ENCODE peak calls at places on chromosomes 3 and 15, in five cellular contexts. F is RWPE1, A is vagina, J is AG09309, V is GM10248. X is an unnamed sample.

GRCh38 chr3:16030342-16030741 is 144.1 kb upstream of the GALNT15 start:
- DNase-seq in F (no peak), A (no peak), V (no peak), J (no peak), X (no peak)

GRCh38 chr15:100103828-100104227 is 237.9 kb downstream of the ADAMTS17 start:
- DNase-seq in A (no peak), F (no peak), J (no peak), V (no peak), X (no peak)

GRCh38 chr3:48047841-48048456 is 31.7 kb upstream of the MAP4 start:
- DNase-seq in A (no peak), V (no peak), F (no peak), J (no peak), X (no peak)

GRCh38 chr3:125960066-125960424 is 8.9 kb upstream of the ROPN1B start:
- DNase-seq in J (no peak), F (no peak), V (no peak), A (no peak), X (no peak)

GRCh38 chr15:65258370-65258769 is 28.3 kb downstream of the PARP16 start:
- DNase-seq in V (no peak), F (no peak), A (no peak), J (no peak), X (no peak)

GRCh38 chr15:28133281-28133680 is 34.2 kb upstream of the OCA2 start:
- DNase-seq in J (no peak), V (no peak), F (no peak), A (no peak), X (no peak)

GRCh38 chr15:40340740-40341400 is at the start of gene CCDC9B:
- DNase-seq in F (peak), A (no peak), V (no peak), J (peak), X (no peak)

GRCh38 chr3:8713901-8714759 is 19.5 kb upstream of the CAV3 start:
- DNase-seq in J (no peak), V (no peak), F (no peak), A (no peak), X (peak)

GRCh38 chr3:25338158-25338725 is 89.8 kb upstream of the RARB start:
- DNase-seq in F (no peak), V (no peak), A (no peak), J (no peak), X (no peak)

GRCh38 chr3:143078883-143079282 is 40.7 kb upstream of the CHST2 start:
- DNase-seq in V (no peak), A (no peak), F (peak), J (peak), X (no peak)

GRCh38 chr15:44501768-44502366 is 35.1 kb upstream of the EIF3J start:
- DNase-seq in J (peak), V (peak), F (peak), A (no peak), X (no peak)

GRCh38 chr3:121566773-121567172 is 976 bp upstream of the ARGFX start:
- DNase-seq in F (no peak), V (no peak), J (no peak), A (no peak), X (no peak)

GRCh38 chr3:134611516-134611915 is 39.3 kb downstream of the KY start:
- DNase-seq in J (no peak), A (peak), F (no peak), V (no peak), X (no peak)

GRCh38 chr3:124178531-124178930 is 186.6 kb upstream of the ROPN1 start:
- DNase-seq in A (no peak), V (no peak), J (no peak), F (no peak), X (no peak)

GRCh38 chr15:46111730-46112129 is 476.9 kb downstream of the SQOR start:
- DNase-seq in A (no peak), J (no peak), F (no peak), V (no peak), X (no peak)

GRCh38 chr3:66473637-66474036 is 27.2 kb downstream of the LRIG1 start:
- DNase-seq in F (no peak), A (no peak), V (no peak), J (peak), X (peak)

GRCh38 chr3:196009456-196009855 is 72.4 kb downstream of the TFRC start:
- DNase-seq in A (no peak), J (no peak), F (no peak), V (no peak), X (no peak)

GRCh38 chr3:178562869-178563232 is 26.6 kb downstream of the KCNMB2 start:
- DNase-seq in J (no peak), V (no peak), F (no peak), A (no peak), X (no peak)

GRCh38 chr3:99999541-99999940 is 114.8 kb downstream of the FILIP1L start:
- DNase-seq in A (no peak), J (peak), V (no peak), F (no peak), X (no peak)

GRCh38 chr3:185971579-185971978 is 33.8 kb upstream of the TRA2B start:
- DNase-seq in V (no peak), A (no peak), F (no peak), J (no peak), X (no peak)

GRCh38 chr3:187748050-187748481 is 2.8 kb upstream of the BCL6 start:
- DNase-seq in F (peak), V (peak), A (no peak), J (no peak), X (peak)

GRCh38 chr3:39850707-39851014 is 41.3 kb downstream of the MYRIP start:
- DNase-seq in F (no peak), A (no peak), J (no peak), V (no peak), X (no peak)

GRCh38 chr3:42025388-42026138 is 63.7 kb upstream of the ULK4 start:
- DNase-seq in J (peak), F (peak), V (peak), A (no peak), X (peak)

GRCh38 chr3:127859706-127860105 is 37.4 kb upstream of the MGLL start:
- DNase-seq in J (no peak), V (no peak), A (no peak), F (no peak), X (no peak)

GRCh38 chr15:90213123-90213817 is 12.1 kb downstream of the SEMA4B start:
- DNase-seq in V (no peak), A (no peak), J (no peak), F (no peak), X (no peak)

GRCh38 chr3:120420855-120421570 is 29.8 kb downstream of the FSTL1 start:
- DNase-seq in J (no peak), V (no peak), F (no peak), A (no peak), X (no peak)

GRCh38 chr15:65033659-65034269 is 4.3 kb upstream of the MTFMT start:
- DNase-seq in A (no peak), F (peak), J (no peak), V (peak), X (peak)

GRCh38 chr3:167887096-167887495 is 151.6 kb downstream of the SERPINI1 start:
- DNase-seq in J (peak), V (no peak), A (no peak), F (no peak), X (no peak)

GRCh38 chr3:114450008-114450596 is 156.3 kb downstream of the TIGIT start:
- DNase-seq in J (no peak), V (no peak), A (no peak), F (no peak), X (no peak)

GRCh38 chr3:5304789-5305680 is 117.5 kb downstream of the EDEM1 start:
- DNase-seq in A (no peak), J (no peak), V (peak), F (peak), X (peak)

GRCh38 chr3:194112120-194113106 is 23.5 kb upstream of the HES1 start:
- DNase-seq in V (no peak), F (peak), A (no peak), J (no peak), X (no peak)

DNA sequence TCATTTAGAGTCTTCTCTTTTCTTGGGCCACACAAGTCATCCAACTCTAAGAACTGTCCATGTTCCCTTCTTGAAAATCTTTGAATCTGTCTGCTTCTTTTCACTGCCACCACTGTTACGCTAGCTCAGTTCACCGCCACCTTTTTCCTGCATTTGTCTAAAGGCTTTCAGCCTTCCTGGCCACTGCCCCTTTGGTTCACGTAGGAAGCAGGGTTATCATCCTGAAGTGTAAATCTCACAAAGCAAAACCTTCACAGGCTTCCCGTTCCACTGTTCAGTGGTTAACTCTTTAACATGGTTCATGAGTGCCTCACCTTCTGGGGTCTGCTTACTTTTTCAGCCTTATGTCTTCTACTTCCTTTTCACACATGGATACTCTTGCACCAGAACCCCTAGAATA is 26.3 kb upstream of the CCDC39 start:
- DNase-seq in A (no peak), F (no peak), V (no peak), J (no peak), X (no peak)
- TF ChIP-seq CTCF in A (no peak), F (no peak), V (no peak), J (no peak), X (no peak)

GRCh38 chr3:53032609-53033008 is 13.3 kb downstream of the SFMBT1 start:
- DNase-seq in V (no peak), F (no peak), J (no peak), A (no peak), X (no peak)

GRCh38 chr3:53039376-53039752 is 6.5 kb downstream of the SFMBT1 start:
- DNase-seq in V (no peak), A (no peak), J (no peak), F (no peak), X (no peak)

GRCh38 chr3:53040361-53040820 is 5.5 kb downstream of the SFMBT1 start:
- DNase-seq in F (no peak), A (no peak), J (no peak), V (no peak), X (no peak)

GRCh38 chr3:53038679-53039375 is 7.0 kb downstream of the SFMBT1 start:
- DNase-seq in F (no peak), V (no peak), A (no peak), J (no peak), X (no peak)

GRCh38 chr3:53036063-53036619 is 9.7 kb downstream of the SFMBT1 start:
- DNase-seq in F (no peak), J (no peak), V (no peak), A (no peak), X (no peak)
- TF ChIP-seq CTCF in F (no peak), J (no peak), V (no peak), A (no peak), X (no peak)

GRCh38 chr15:26223720-26224119 is 360.6 kb upstream of the ATP10A start:
- DNase-seq in F (no peak), V (no peak), A (no peak), J (no peak), X (no peak)
- TF ChIP-seq CTCF in F (no peak), V (no peak), A (no peak), J (no peak), X (no peak)

DNA sequence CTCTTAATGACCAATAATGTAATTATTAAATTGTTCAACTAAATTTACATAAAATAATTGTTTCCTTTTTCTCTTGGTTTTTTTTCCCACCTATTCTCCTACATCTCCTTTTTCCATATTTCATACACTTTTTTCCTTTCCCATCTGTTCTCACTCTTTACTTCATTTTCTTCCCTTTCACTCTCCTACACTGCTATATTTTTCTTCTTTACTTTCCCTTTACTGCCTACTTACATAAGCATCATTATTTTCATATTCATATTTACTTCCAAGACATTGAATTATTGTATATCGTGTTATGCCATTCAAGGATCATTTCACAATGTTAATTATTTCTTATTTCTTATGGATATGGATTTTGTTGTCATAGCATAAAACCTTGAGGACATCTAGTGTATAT is 1275.6 kb downstream of the NSUN3 start:
- DNase-seq in A (no peak), V (no peak), J (no peak), F (no peak), X (no peak)
- TF ChIP-seq CTCF in A (no peak), V (no peak), J (no peak), F (no peak), X (no peak)

GRCh38 chr3:184694266-184694665 is 17.6 kb downstream of the MAGEF1 start:
- DNase-seq in J (no peak), F (no peak), A (no peak), V (no peak), X (no peak)

GRCh38 chr3:184690236-184690883 is 21.5 kb downstream of the MAGEF1 start:
- DNase-seq in A (no peak), J (no peak), V (no peak), F (no peak), X (no peak)

GRCh38 chr3:184694694-184695093 is 17.2 kb downstream of the MAGEF1 start:
- DNase-seq in V (no peak), J (no peak), A (no peak), F (no peak), X (no peak)

GRCh38 chr3:184691397-184692131 is 20.3 kb downstream of the MAGEF1 start:
- DNase-seq in A (no peak), J (no peak), F (no peak), V (no peak), X (no peak)

DNA sequence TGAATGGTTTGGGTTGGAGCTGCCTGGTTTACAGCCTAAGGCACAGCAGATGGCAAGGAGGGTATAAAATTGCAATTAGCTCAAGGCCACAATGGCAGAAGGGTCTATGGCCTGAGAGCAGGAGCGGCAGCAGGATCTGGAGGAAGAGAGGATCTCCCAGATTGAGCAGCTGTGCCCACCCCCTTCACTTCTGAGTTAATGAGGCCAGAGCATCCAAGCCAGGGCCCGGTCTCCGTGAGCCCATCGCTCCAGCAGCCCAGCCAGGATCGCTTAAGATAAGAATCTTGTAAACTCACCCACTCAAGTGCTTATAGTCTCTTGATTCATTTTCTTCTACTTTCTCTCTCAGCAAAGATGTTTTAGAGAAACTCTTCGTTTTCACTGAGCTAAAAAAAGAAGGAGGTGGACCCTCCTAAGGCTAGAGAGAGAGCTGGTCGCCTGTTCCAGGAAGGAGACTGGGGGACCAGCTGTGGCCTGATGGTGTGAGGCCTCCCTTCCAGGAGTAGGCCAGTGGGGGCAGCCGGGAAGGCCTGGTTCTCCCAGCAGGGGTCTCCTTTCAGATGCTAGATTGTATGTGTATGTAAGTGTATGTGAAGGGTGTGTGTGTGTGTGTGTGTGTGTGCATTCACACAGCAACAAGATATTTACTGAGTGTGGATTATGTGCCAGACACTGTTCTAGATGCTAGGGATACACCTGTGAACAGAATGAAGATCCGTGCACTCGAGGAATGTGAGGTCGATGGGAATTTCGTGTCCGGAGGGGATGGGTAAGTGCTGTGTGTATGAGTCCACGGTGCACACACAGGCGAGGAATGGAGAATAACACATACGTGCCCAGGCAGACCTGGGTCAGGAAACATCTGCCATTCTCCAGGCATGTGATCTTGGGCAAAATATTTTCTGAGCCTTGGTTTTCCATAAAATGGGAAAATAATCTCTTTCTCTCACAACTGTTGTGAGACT is 18.6 kb downstream of the MAGEF1 start:
- DNase-seq in F (no peak), V (no peak), J (no peak), A (no peak), X (no peak)
- TF ChIP-seq CTCF in F (no peak), V (no peak), J (no peak), A (no peak), X (no peak)

X was measured in activated CD8-positive, alpha-beta T cell treated with anti-CD3 and anti-CD28 coated beads for 36 hours.